ENCODE peak calls at places on chromosomes 2 and 18, in seven cellular contexts. X, A, Q, U, O, V and H are unnamed samples.

GRCh38 chr18:73551211-73551610 is 596.4 kb downstream of the FBXO15 start:
- DNase-seq in A (no peak), U (no peak), X (no peak), V (no peak), O (no peak), Q (no peak), H (no peak)

GRCh38 chr2:18413794-18414396 is 146.6 kb downstream of the RDH14 start:
- DNase-seq in A (no peak), Q (no peak), X (no peak), V (peak), O (no peak), U (peak), H (no peak)

GRCh38 chr2:24739355-24740025 is 53.7 kb downstream of the PTRHD1 start:
- DNase-seq in A (no peak), U (no peak), Q (no peak), V (no peak), O (no peak), X (no peak), H (no peak)

GRCh38 chr2:96584017-96584416 is 47.5 kb downstream of the ARID5A start:
- DNase-seq in U (peak), Q (no peak), O (no peak), X (no peak), A (no peak), V (no peak), H (no peak)

GRCh38 chr2:74867841-74868658 is 34.1 kb downstream of the HK2 start:
- DNase-seq in V (no peak), O (no peak), A (peak), U (no peak), Q (no peak), X (no peak), H (no peak)

GRCh38 chr2:71455741-71456569 is 2.6 kb downstream of the DYSF start:
- DNase-seq in Q (peak), A (no peak), V (peak), U (no peak), O (peak), X (peak), H (no peak)

GRCh38 chr2:133489146-133489545 is 79.1 kb downstream of the NCKAP5 start:
- DNase-seq in O (no peak), Q (no peak), X (no peak), A (no peak), U (no peak), V (no peak), H (no peak)

GRCh38 chr2:200383380-200384110 is 77.1 kb downstream of the SPATS2L start:
- DNase-seq in Q (peak), V (no peak), X (no peak), O (no peak), U (peak), A (no peak), H (no peak)

GRCh38 chr2:64661770-64662169 is 8.1 kb upstream of the SERTAD2 start:
- DNase-seq in A (no peak), O (no peak), V (no peak), Q (peak), U (no peak), X (no peak), H (no peak)

GRCh38 chr2:219691551-219691950 is 64.1 kb downstream of the SLC4A3 start:
- DNase-seq in A (no peak), V (no peak), O (no peak), X (no peak), U (no peak), Q (no peak), H (no peak)

GRCh38 chr18:31420032-31420431 is 27.5 kb upstream of the DSG3 start:
- DNase-seq in X (no peak), O (no peak), Q (no peak), A (no peak), V (no peak), U (no peak), H (no peak)

GRCh38 chr2:176114120-176114929 is 2.3 kb upstream of the HOXD10 start:
- DNase-seq in V (no peak), A (no peak), O (no peak), Q (no peak), U (no peak), X (no peak), H (no peak)

GRCh38 chr2:38405917-38406596 is 29.0 kb upstream of the ATL2 start:
- DNase-seq in U (no peak), O (no peak), A (no peak), X (no peak), Q (no peak), V (no peak), H (no peak)

GRCh38 chr2:44922776-44923175 is 18.7 kb upstream of the SIX3 start:
- DNase-seq in Q (no peak), A (no peak), U (no peak), X (no peak), V (no peak), O (no peak), H (no peak)

GRCh38 chr2:18384242-18384641 is 176.2 kb downstream of the RDH14 start:
- DNase-seq in A (no peak), V (no peak), U (no peak), Q (no peak), X (no peak), O (no peak), H (no peak)

GRCh38 chr2:239323473-239323872 is 77.3 kb downstream of the HDAC4 start:
- DNase-seq in O (no peak), Q (no peak), U (no peak), X (no peak), V (no peak), A (no peak), H (no peak)

GRCh38 chr18:8045890-8046289 is 478.8 kb downstream of the PTPRM start:
- DNase-seq in U (no peak), O (no peak), A (no peak), Q (no peak), V (no peak), X (no peak), H (no peak)

GRCh38 chr2:226699321-226699720 is 100.3 kb downstream of the IRS1 start:
- DNase-seq in O (no peak), Q (no peak), X (no peak), V (peak), U (no peak), A (no peak), H (no peak)

GRCh38 chr2:109679627-109680026 is 65.5 kb downstream of the SOWAHC start:
- DNase-seq in A (no peak), V (no peak), U (no peak), Q (no peak), X (no peak), O (no peak), H (no peak)

GRCh38 chr2:114384441-114384840 is 58.0 kb upstream of the DPP10 start:
- DNase-seq in U (no peak), X (no peak), V (no peak), A (no peak), Q (no peak), O (no peak), H (no peak)

GRCh38 chr2:55618025-55618648 is 715 bp upstream of the PPP4R3B start:
- DNase-seq in Q (peak), A (no peak), V (no peak), X (no peak), U (no peak), O (no peak), H (no peak)

GRCh38 chr2:137910641-137911040 is 53.6 kb upstream of the HNMT start:
- DNase-seq in A (no peak), Q (peak), U (no peak), O (no peak), X (no peak), V (no peak), H (no peak)

GRCh38 chr18:8969639-8970378 is 132.7 kb upstream of the NDUFV2 start:
- DNase-seq in X (no peak), U (peak), Q (no peak), A (no peak), V (no peak), O (no peak), H (no peak)

GRCh38 chr2:3280197-3280596 is 97.4 kb downstream of the EIPR1 start:
- DNase-seq in X (no peak), O (no peak), Q (no peak), A (no peak), U (no peak), V (no peak), H (no peak)

GRCh38 chr2:25980076-25980887 is 2.0 kb downstream of the KIF3C start:
- DNase-seq in X (no peak), Q (no peak), O (no peak), A (no peak), V (no peak), U (no peak), H (no peak)

GRCh38 chr18:77136871-77137665 is 4.5 kb upstream of the MBP start:
- DNase-seq in U (no peak), V (no peak), X (no peak), O (no peak), A (no peak), Q (no peak), H (no peak)

GRCh38 chr18:55753643-55754255 is 165.8 kb upstream of the TCF4 start:
- DNase-seq in U (peak), Q (no peak), O (no peak), A (no peak), V (no peak), X (no peak), H (no peak)

GRCh38 chr2:219446101-219446504 is 11.5 kb downstream of the SPEG start:
- DNase-seq in Q (peak), O (no peak), V (no peak), U (peak), X (peak), A (no peak), H (no peak)

GRCh38 chr2:156803243-156803642 is 367.1 kb downstream of the GPD2 start:
- DNase-seq in V (no peak), A (no peak), O (peak), U (no peak), X (no peak), Q (no peak), H (no peak)

DNA sequence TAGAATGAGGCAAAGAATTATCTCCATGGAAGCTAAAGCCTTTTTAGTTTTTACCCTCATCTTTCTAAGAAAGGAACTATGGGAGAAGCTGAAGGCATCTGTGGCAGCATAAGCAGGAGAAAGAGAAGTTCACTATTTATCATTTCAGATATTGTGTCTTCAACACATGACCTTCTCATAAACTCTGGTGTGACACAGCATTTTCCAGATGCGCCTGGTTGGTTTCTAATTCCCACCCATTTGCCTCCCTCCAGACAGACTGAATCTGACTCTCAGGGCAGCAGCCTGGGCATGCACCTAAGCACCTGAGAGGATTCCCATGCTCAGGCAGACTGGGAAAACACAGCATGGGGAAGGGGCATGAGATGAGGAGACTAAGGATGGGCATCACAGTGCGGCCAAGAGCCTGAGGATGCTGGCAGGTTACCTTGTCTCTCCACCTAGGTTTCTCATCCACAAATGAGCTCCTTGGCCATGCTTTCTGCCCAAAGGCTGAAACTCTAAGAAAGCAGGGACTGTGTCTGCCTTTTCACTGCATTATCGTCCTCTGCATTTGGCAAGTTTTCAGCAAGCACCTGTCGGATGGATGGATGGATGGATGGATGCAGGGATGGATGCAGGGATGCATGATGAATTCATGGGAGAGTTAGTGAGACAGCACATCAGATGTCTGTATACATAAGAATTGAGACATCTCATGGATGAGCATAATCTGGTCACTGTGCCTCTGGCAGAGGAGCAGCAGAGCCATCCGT is 28.8 kb upstream of the SULT1C4 start:
- DNase-seq in V (no peak), Q (no peak), X (no peak), A (no peak), U (no peak), O (no peak), H (no peak)
- TF ChIP-seq CTCF in V (no peak), Q (no peak), X (no peak), A (no peak), U (no peak), O (no peak), H (no peak)

GRCh38 chr2:172427256-172427989 is at the start of gene ITGA6:
- DNase-seq in A (no peak), X (peak), V (peak), O (peak), U (peak), Q (no peak), H (peak)
- TF ChIP-seq CTCF in A (no peak), X (no peak), V (no peak), O (no peak), U (no peak), Q (no peak), H (no peak)

GRCh38 chr2:223837290-223838061 is at the start of gene AP1S3:
- DNase-seq in U (peak), Q (peak), O (peak), A (no peak), V (peak), X (peak), H (peak)
- TF ChIP-seq CTCF in U (no peak), Q (peak), O (no peak), A (no peak), V (no peak), X (no peak), H (no peak)

DNA sequence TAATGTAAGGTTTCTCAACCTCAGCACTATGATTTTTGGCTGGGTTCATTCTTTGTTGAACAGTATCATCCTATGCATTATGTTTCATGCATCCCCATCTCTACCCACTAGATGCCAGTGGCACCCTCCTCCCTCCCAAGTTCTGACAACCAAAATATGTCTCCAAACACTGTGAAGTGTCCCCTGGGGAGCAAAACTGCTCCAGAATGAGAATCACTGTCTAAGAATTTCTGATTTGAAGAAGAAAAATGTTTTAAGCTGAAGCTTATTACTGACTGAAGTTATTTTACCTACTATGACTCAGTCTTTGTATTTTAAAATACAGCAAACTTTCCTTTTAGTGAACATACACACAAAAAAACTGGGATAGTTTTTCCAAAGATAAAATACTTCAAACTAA is 3.4 kb downstream of the THADA start:
- DNase-seq in A (no peak), U (no peak), V (no peak), Q (no peak), O (no peak), X (no peak), H (no peak)
- TF ChIP-seq CTCF in A (no peak), U (no peak), V (no peak), Q (no peak), O (no peak), X (no peak), H (no peak)

DNA sequence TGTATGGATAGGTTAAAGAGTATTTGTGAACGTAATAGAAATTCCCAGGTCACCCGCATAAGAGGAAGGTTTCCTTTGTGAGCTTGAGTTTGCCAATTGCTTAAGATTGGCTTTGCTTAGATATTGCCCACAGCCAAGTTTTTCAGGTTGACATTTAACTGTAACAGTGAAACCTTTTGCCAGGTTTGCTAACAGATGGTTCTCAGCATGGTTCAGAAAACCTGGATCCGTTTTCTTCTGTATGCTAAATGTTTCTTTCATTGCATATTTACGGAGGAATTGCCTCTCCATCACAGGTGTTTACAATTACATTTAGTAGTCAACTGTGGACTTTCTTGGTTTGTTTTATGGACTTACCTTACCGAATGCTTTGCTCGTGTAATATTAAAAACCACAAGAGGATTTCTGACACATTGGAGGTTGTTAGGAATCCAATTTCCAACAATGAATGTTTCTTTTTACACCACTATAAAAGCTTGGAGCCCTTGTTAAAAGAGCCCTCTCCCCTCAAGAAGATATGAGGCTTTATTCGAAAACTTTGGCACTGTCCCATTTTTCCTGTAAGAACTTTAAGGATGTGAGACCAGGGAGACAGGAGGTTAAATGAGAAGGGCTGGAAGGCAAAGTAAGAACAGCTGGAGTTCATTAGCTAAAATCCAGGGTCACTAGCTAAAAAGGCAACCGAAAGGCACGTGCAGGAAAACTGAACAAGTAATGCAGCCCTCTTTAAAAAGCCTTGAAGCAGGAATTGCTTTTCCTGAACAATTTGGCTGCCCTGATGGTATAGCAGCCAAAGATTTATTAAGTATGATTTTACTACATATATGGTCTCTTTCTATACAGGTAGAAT is 7.9 kb downstream of the CDK15 start:
- DNase-seq in U (no peak), X (no peak), O (no peak), A (peak), Q (no peak), V (no peak), H (no peak)
- TF ChIP-seq CTCF in U (no peak), X (no peak), O (no peak), A (no peak), Q (no peak), V (no peak), H (no peak)

GRCh38 chr2:187442378-187442777 is 5.7 kb downstream of the CALCRL start:
- DNase-seq in U (no peak), A (no peak), O (no peak), Q (no peak), X (no peak), V (no peak), H (no peak)
- TF ChIP-seq CTCF in U (no peak), A (no peak), O (peak), Q (peak), X (no peak), V (no peak), H (no peak)

GRCh38 chr2:86035883-86036789 is 69.5 kb downstream of the POLR1A start:
- DNase-seq in U (peak), O (peak), Q (peak), X (peak), V (peak), A (peak), H (peak)
- TF ChIP-seq CTCF in U (peak), O (peak), Q (peak), X (no peak), V (peak), A (peak), H (peak)